ENCODE peak calls at places on chromosomes 16 and 17, in eight cellular contexts. Z is breast epithelium; N is AG04449; U is AG04450; M is left lung; J is GM12878; D is aorta; L is CD8-positive, alpha-beta memory T cell. H is an unnamed sample.

GRCh38 chr17:38897176-38897575 is 27.3 kb downstream of the LASP1 start:
- DNase-seq in Z (no peak), N (no peak), U (no peak), M (no peak), J (no peak), D (no peak), L (no peak), H (no peak)

GRCh38 chr16:13435415-13435814 is 484.5 kb upstream of the ERCC4 start:
- DNase-seq in Z (no peak), N (no peak), U (no peak), M (no peak), J (no peak), D (no peak), L (no peak), H (no peak)

GRCh38 chr16:30369091-30369937 is 980 bp downstream of the TBC1D10B start:
- DNase-seq in Z (no peak), N (no peak), U (no peak), M (no peak), J (no peak), D (no peak), L (no peak), H (no peak)

GRCh38 chr16:28936784-28937155 is 5.0 kb downstream of the CD19 start:
- DNase-seq in Z (no peak), N (no peak), U (no peak), M (peak), J (no peak), D (no peak), L (no peak), H (no peak)

GRCh38 chr17:28221751-28222414 is 97.1 kb upstream of the TMEM97 start:
- DNase-seq in Z (no peak), N (no peak), U (no peak), M (no peak), J (no peak), D (no peak), L (no peak), H (no peak)

GRCh38 chr16:3597676-3598075 is 13.7 kb downstream of the SLX4 start:
- DNase-seq in Z (no peak), N (no peak), U (no peak), M (no peak), J (no peak), D (peak), L (no peak), H (no peak)

GRCh38 chr17:81964081-81964849 is 3.3 kb upstream of the NOTUM start:
- DNase-seq in Z (no peak), N (no peak), U (no peak), M (no peak), J (no peak), D (no peak), L (no peak), H (no peak)

GRCh38 chr17:80021600-80021999 is 14.1 kb downstream of the TBC1D16 start:
- DNase-seq in Z (no peak), N (no peak), U (no peak), M (no peak), J (no peak), D (no peak), L (no peak), H (no peak)

GRCh38 chr16:47426806-47427205 is 34.1 kb downstream of the ITFG1 start:
- DNase-seq in Z (no peak), N (no peak), U (no peak), M (no peak), J (no peak), D (no peak), L (no peak), H (no peak)

GRCh38 chr16:27549857-27550581 is at the start of the genes GTF3C1 and KATNIP:
- DNase-seq in Z (peak), N (peak), U (peak), M (peak), J (peak), D (peak), L (peak), H (peak)

GRCh38 chr16:4936991-4937781 is at the start of gene PPL:
- DNase-seq in Z (peak), N (no peak), U (no peak), M (peak), J (no peak), D (no peak), L (no peak), H (no peak)

GRCh38 chr16:88651276-88651988 is 579 bp upstream of the CYBA start:
- DNase-seq in Z (peak), N (no peak), U (no peak), M (peak), J (peak), D (peak), L (peak), H (peak)

GRCh38 chr17:83079340-83079747 is at the start of gene METRNL:
- DNase-seq in Z (peak), N (no peak), U (no peak), M (peak), J (no peak), D (peak), L (peak), H (no peak)

GRCh38 chr17:61411944-61412859 is 12.6 kb downstream of the TBX2 start:
- DNase-seq in Z (peak), N (no peak), U (no peak), M (peak), J (peak), D (peak), L (peak), H (no peak)

GRCh38 chr16:22217890-22218730 is 12.0 kb downstream of the EEF2K start:
- DNase-seq in Z (no peak), N (no peak), U (no peak), M (no peak), J (peak), D (peak), L (no peak), H (peak)

GRCh38 chr17:72434991-72435618 is 314.3 kb downstream of the SOX9 start:
- DNase-seq in Z (no peak), N (no peak), U (no peak), M (no peak), J (no peak), D (no peak), L (no peak), H (no peak)

GRCh38 chr16:57531635-57532220 is 4.6 kb downstream of the CCDC102A start:
- DNase-seq in Z (no peak), N (no peak), U (no peak), M (peak), J (no peak), D (peak), L (no peak), H (no peak)

GRCh38 chr17:69729937-69730336 is 315.4 kb downstream of the MAP2K6 start:
- DNase-seq in Z (no peak), N (no peak), U (no peak), M (no peak), J (no peak), D (no peak), L (no peak), H (no peak)

GRCh38 chr16:4372578-4373355 is 1.1 kb downstream of the VASN start:
- DNase-seq in Z (no peak), N (peak), U (no peak), M (no peak), J (no peak), D (no peak), L (no peak), H (no peak)

GRCh38 chr17:19409509-19409908 is 1.5 kb upstream of the RNF112 start:
- DNase-seq in Z (no peak), N (no peak), U (peak), M (no peak), J (no peak), D (no peak), L (no peak), H (no peak)

GRCh38 chr17:35080536-35080935 is 17.0 kb upstream of the RFFL start:
- DNase-seq in Z (no peak), N (no peak), U (no peak), M (no peak), J (peak), D (no peak), L (no peak), H (peak)

GRCh38 chr17:6690641-6691040 is 22.5 kb downstream of the SLC13A5 start:
- DNase-seq in Z (no peak), N (no peak), U (no peak), M (no peak), J (no peak), D (no peak), L (no peak), H (no peak)

GRCh38 chr17:5237541-5238016 is 2.9 kb upstream of the SCIMP start:
- DNase-seq in Z (no peak), N (no peak), U (no peak), M (peak), J (peak), D (no peak), L (peak), H (peak)

GRCh38 chr17:37885136-37885535 is 39.1 kb upstream of the TBC1D3K start:
- DNase-seq in Z (no peak), N (no peak), U (no peak), M (no peak), J (no peak), D (no peak), L (no peak), H (no peak)

GRCh38 chr16:8583199-8583598 is 7.1 kb downstream of the TMEM114 start:
- DNase-seq in Z (no peak), N (no peak), U (no peak), M (no peak), J (no peak), D (no peak), L (no peak), H (no peak)

GRCh38 chr17:38960402-38960801 is 6.8 kb downstream of the FBXO47 start:
- DNase-seq in Z (no peak), N (no peak), U (no peak), M (no peak), J (no peak), D (no peak), L (peak), H (no peak)

GRCh38 chr16:89031715-89032659 is 55.0 kb upstream of the CBFA2T3 start:
- DNase-seq in Z (peak), N (no peak), U (no peak), M (peak), J (peak), D (peak), L (peak), H (peak)

GRCh38 chr17:47995241-47995935 is 24.5 kb downstream of the CDK5RAP3 start:
- DNase-seq in Z (no peak), N (no peak), U (no peak), M (no peak), J (no peak), D (no peak), L (no peak), H (no peak)

GRCh38 chr16:16075463-16076399 is 126.3 kb downstream of the ABCC1 start:
- DNase-seq in Z (no peak), N (no peak), U (no peak), M (peak), J (no peak), D (no peak), L (no peak), H (no peak)

GRCh38 chr17:2705263-2705662 is 6.3 kb downstream of the CLUH start:
- DNase-seq in Z (no peak), N (no peak), U (peak), M (peak), J (no peak), D (peak), L (no peak), H (no peak)

GRCh38 chr17:7632492-7632894 is 2.6 kb downstream of the SHBG start:
- DNase-seq in Z (no peak), N (no peak), U (no peak), M (no peak), J (no peak), D (no peak), L (no peak), H (no peak)

GRCh38 chr16:23196577-23196976 is 14.0 kb downstream of the SCNN1G start:
- DNase-seq in Z (no peak), N (no peak), U (no peak), M (no peak), J (no peak), D (no peak), L (no peak), H (no peak)

GRCh38 chr16:12337776-12338655 is 361.5 kb downstream of the SNX29 start:
- DNase-seq in Z (no peak), N (no peak), U (no peak), M (no peak), J (no peak), D (peak), L (no peak), H (no peak)

GRCh38 chr17:82088838-82089722 is 9.0 kb downstream of the FASN start:
- DNase-seq in Z (no peak), N (no peak), U (no peak), M (no peak), J (no peak), D (no peak), L (no peak), H (no peak)

GRCh38 chr17:79950306-79950705 is 85.4 kb downstream of the TBC1D16 start:
- DNase-seq in Z (no peak), N (no peak), U (no peak), M (no peak), J (no peak), D (peak), L (no peak), H (no peak)

GRCh38 chr16:74603848-74604247 is 3.1 kb downstream of the GLG1 start:
- DNase-seq in Z (no peak), N (no peak), U (no peak), M (no peak), J (no peak), D (no peak), L (no peak), H (no peak)

GRCh38 chr16:76963614-76964315 is 227.2 kb upstream of the MON1B start:
- DNase-seq in Z (no peak), N (no peak), U (no peak), M (no peak), J (no peak), D (no peak), L (no peak), H (peak)

DNA sequence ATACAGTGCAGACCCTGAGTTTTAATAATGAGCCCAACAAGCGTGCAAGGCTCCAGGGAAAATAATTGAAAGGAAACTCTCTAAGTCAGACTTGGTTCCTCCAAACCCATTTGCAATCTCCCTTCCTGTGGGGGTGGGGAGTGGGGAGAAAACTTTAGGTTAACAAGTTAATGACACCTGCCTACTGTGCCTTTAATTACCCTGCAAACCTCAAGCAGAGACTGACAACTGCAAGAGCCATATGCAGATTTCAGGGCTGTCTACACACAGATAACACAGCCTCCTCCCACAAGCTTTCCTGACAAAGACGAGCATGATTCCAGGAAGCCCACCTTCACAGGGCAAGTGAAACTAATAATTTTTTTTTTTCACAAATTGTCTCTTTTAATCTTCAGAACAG is 359.3 kb downstream of the HS3ST4 start:
- DNase-seq in Z (no peak), N (no peak), U (no peak), M (no peak), J (no peak), D (no peak), L (no peak), H (no peak)
- H3K4me3 ChIP-seq in Z (no peak), N (no peak), U (no peak), M (no peak), J (no peak), D (no peak), L (no peak), H (no peak)

GRCh38 chr17:57484081-57484666 is 227.9 kb downstream of the MSI2 start:
- DNase-seq in Z (no peak), N (peak), U (no peak), M (no peak), J (no peak), D (no peak), L (no peak), H (no peak)
- H3K4me3 ChIP-seq in Z (no peak), N (no peak), U (no peak), M (no peak), J (no peak), D (no peak), L (no peak), H (no peak)

DNA sequence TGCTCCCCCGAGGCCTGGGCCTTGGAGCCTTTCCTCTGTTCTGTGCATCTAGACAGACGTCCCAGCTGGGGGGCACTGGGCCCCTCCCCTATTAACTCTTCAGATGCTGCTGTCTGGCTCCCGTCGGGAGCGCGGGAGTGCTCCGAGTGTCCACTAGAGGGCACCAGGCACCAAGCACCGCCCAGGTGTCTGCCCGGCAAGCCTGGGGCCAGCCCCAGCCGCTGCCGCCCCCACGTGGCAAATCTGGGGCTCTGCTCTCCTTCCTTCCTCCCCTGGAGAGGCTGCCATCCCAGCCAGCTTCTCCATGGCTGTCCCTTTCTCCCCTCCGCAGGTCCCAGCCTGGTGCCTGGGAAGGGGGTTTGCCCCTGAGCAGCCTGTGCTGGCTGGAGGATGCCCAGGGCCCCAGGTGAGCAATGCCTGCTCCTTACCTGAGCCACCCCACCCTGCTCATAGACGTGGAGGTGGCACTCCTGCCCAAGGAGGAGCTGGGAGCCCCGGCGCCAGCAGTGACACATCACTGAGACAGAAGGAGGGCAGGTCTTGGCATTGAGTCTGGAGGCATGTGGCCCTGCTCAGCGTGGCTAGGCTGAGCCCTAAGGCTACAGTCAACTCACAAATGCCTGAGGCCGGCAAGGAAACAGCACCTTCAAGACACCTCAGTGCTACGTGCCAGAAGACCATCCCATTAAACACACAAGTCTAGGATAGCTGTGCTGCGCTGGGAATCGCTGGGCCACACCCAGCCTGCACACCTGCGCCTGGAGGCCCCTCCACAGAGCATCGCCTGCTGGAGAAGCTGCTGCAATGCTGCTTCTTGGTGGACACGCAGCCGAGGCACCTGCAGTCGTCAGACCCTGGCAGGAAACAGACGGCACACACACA is 19.7 kb downstream of the TMEM235 start:
- DNase-seq in Z (peak), N (no peak), U (peak), M (peak), J (no peak), D (peak), L (peak), H (peak)
- H3K4me3 ChIP-seq in Z (no peak), N (no peak), U (no peak), M (no peak), J (no peak), D (no peak), L (peak), H (no peak)

GRCh38 chr16:82732461-82732860 is 105.7 kb downstream of the CDH13 start:
- DNase-seq in Z (no peak), N (no peak), U (no peak), M (no peak), J (no peak), D (no peak), L (no peak), H (no peak)

GRCh38 chr16:82736161-82736697 is 109.5 kb downstream of the CDH13 start:
- DNase-seq in Z (no peak), N (no peak), U (no peak), M (no peak), J (no peak), D (no peak), L (no peak), H (no peak)

GRCh38 chr16:82735696-82736095 is 108.9 kb downstream of the CDH13 start:
- DNase-seq in Z (no peak), N (peak), U (no peak), M (no peak), J (no peak), D (no peak), L (no peak), H (no peak)

GRCh38 chr16:82738699-82739098 is 111.9 kb downstream of the CDH13 start:
- DNase-seq in Z (no peak), N (no peak), U (no peak), M (no peak), J (no peak), D (no peak), L (no peak), H (no peak)

DNA sequence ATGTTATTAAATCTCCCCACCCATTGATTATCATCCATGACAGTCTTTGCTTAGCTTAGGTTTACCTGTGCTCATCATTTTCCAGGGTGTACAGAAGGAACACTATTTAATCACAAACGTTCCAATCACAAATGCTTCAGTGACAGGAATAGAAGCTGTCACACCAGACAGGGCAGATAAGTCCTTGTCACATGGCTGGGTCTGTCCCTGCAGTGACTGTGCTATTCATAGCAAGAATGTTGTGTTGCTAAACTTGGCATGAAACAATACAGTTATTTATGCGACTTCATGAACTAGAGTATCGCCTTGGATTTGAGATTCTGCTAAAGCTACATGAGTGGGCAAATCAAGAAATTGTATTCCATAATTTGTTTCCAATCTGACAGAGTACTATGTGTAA is 108.4 kb downstream of the CDH13 start:
- DNase-seq in Z (no peak), N (no peak), U (no peak), M (no peak), J (no peak), D (no peak), L (no peak), H (no peak)
- H3K4me3 ChIP-seq in Z (no peak), N (no peak), U (no peak), M (no peak), J (no peak), D (no peak), L (no peak), H (no peak)

DNA sequence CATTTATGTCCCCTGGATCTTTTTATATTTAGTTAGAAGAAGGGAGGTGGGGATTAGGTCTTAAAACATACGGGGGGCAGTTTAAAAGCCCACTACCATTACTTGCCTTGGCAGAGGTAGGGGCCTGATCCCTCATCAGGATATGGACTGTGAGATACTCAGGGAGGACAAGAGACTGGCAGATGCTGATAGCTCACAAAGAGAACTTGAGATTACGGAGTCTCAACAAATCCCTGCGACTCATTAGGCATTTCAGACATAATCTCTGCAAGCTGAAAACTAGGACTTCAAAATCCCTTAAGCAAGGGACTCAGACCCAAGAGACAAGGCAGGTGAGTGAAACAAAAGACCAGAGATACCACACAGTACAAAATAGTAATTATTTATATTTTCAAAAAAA is 23.2 kb downstream of the NXPH3 start:
- DNase-seq in Z (no peak), N (no peak), U (no peak), M (no peak), J (no peak), D (no peak), L (no peak), H (no peak)
- H3K4me3 ChIP-seq in Z (no peak), N (no peak), U (no peak), M (no peak), J (no peak), D (no peak), L (no peak), H (no peak)

H was measured in GM12864.